ENCODE peak calls at places on chromosomes 6 and 20, in seven cellular contexts. One of them, this sample, is unnamed.

GRCh38 chr20:58706975-58707681 is 14.5 kb downstream of the NPEPL1 start:
- DNase-seq in brain microvascular endothelial cell: no peak
- DNase-seq in fibroblast of mammary gland: no peak
- DNase-seq in A549: no peak
- DNase-seq in CD4-positive, alpha-beta T cell: no peak
- DNase-seq in choroid plexus epithelial cell: no peak
- DNase-seq in tibial nerve: peak; percentile 6
- DNase-seq in this sample: no peak

GRCh38 chr20:39188264-39188765 is 226.2 kb downstream of the DHX35 start:
- DNase-seq in brain microvascular endothelial cell: no peak
- DNase-seq in fibroblast of mammary gland: no peak
- DNase-seq in A549: no peak
- DNase-seq in CD4-positive, alpha-beta T cell: no peak
- DNase-seq in choroid plexus epithelial cell: no peak
- DNase-seq in tibial nerve: no peak
- DNase-seq in this sample: no peak

GRCh38 chr6:137699036-137699683 is 167.9 kb upstream of the TNFAIP3 start:
- DNase-seq in brain microvascular endothelial cell: no peak
- DNase-seq in fibroblast of mammary gland: peak; percentile 45
- DNase-seq in A549: no peak
- DNase-seq in CD4-positive, alpha-beta T cell: no peak
- DNase-seq in choroid plexus epithelial cell: no peak
- DNase-seq in tibial nerve: no peak
- DNase-seq in this sample: no peak

GRCh38 chr6:81748946-81749345 is 3.5 kb downstream of the TENT5A start:
- DNase-seq in brain microvascular endothelial cell: no peak
- DNase-seq in fibroblast of mammary gland: peak; percentile 53
- DNase-seq in A549: no peak
- DNase-seq in CD4-positive, alpha-beta T cell: no peak
- DNase-seq in choroid plexus epithelial cell: no peak
- DNase-seq in tibial nerve: no peak
- DNase-seq in this sample: no peak

GRCh38 chr6:154474636-154475428 is 35.7 kb downstream of the CNKSR3 start:
- DNase-seq in brain microvascular endothelial cell: peak; percentile 76
- DNase-seq in fibroblast of mammary gland: peak; percentile 88
- DNase-seq in A549: no peak
- DNase-seq in CD4-positive, alpha-beta T cell: no peak
- DNase-seq in choroid plexus epithelial cell: peak; percentile 70
- DNase-seq in tibial nerve: no peak
- DNase-seq in this sample: peak; percentile 50

GRCh38 chr6:5335020-5335419 is 73.7 kb downstream of the FARS2 start:
- DNase-seq in brain microvascular endothelial cell: no peak
- DNase-seq in fibroblast of mammary gland: no peak
- DNase-seq in A549: no peak
- DNase-seq in CD4-positive, alpha-beta T cell: no peak
- DNase-seq in choroid plexus epithelial cell: no peak
- DNase-seq in tibial nerve: no peak
- DNase-seq in this sample: no peak

GRCh38 chr6:96450082-96450759 is 71.4 kb upstream of the UFL1 start:
- DNase-seq in brain microvascular endothelial cell: no peak
- DNase-seq in fibroblast of mammary gland: no peak
- DNase-seq in A549: no peak
- DNase-seq in CD4-positive, alpha-beta T cell: no peak
- DNase-seq in choroid plexus epithelial cell: no peak
- DNase-seq in tibial nerve: no peak
- DNase-seq in this sample: peak; percentile 17

GRCh38 chr6:104705095-104705707 is 154.5 kb downstream of the HACE1 start:
- DNase-seq in brain microvascular endothelial cell: peak; percentile 71
- DNase-seq in fibroblast of mammary gland: peak; percentile 16
- DNase-seq in A549: no peak
- DNase-seq in CD4-positive, alpha-beta T cell: no peak
- DNase-seq in choroid plexus epithelial cell: peak; percentile 89
- DNase-seq in tibial nerve: no peak
- DNase-seq in this sample: no peak

GRCh38 chr6:20454201-20454824 is 52.6 kb downstream of the E2F3 start:
- DNase-seq in brain microvascular endothelial cell: no peak
- DNase-seq in fibroblast of mammary gland: no peak
- DNase-seq in A549: no peak
- DNase-seq in CD4-positive, alpha-beta T cell: no peak
- DNase-seq in choroid plexus epithelial cell: no peak
- DNase-seq in tibial nerve: no peak
- DNase-seq in this sample: peak; percentile 10

GRCh38 chr20:50301712-50302111 is 111.1 kb downstream of the CEBPB start:
- DNase-seq in brain microvascular endothelial cell: no peak
- DNase-seq in fibroblast of mammary gland: no peak
- DNase-seq in A549: no peak
- DNase-seq in CD4-positive, alpha-beta T cell: no peak
- DNase-seq in choroid plexus epithelial cell: no peak
- DNase-seq in tibial nerve: no peak
- DNase-seq in this sample: no peak

GRCh38 chr6:119310486-119311036 is 39.0 kb downstream of the MAN1A1 start:
- DNase-seq in brain microvascular endothelial cell: peak; percentile 15
- DNase-seq in fibroblast of mammary gland: peak; percentile 41
- DNase-seq in A549: no peak
- DNase-seq in CD4-positive, alpha-beta T cell: no peak
- DNase-seq in choroid plexus epithelial cell: peak; percentile 64
- DNase-seq in tibial nerve: no peak
- DNase-seq in this sample: no peak

GRCh38 chr6:104887350-104887749 is 27.6 kb upstream of the HACE1 start:
- DNase-seq in brain microvascular endothelial cell: peak; percentile 9
- DNase-seq in fibroblast of mammary gland: peak; percentile 41
- DNase-seq in A549: no peak
- DNase-seq in CD4-positive, alpha-beta T cell: no peak
- DNase-seq in choroid plexus epithelial cell: peak; percentile 42
- DNase-seq in tibial nerve: no peak
- DNase-seq in this sample: peak; percentile 41

GRCh38 chr20:63568986-63569949 is 4.8 kb downstream of the HELZ2 start:
- DNase-seq in brain microvascular endothelial cell: no peak
- DNase-seq in fibroblast of mammary gland: no peak
- DNase-seq in A549: no peak
- DNase-seq in CD4-positive, alpha-beta T cell: peak; percentile 44
- DNase-seq in choroid plexus epithelial cell: no peak
- DNase-seq in tibial nerve: no peak
- DNase-seq in this sample: no peak

GRCh38 chr20:12166053-12166717 is 248.5 kb downstream of the BTBD3 start:
- DNase-seq in brain microvascular endothelial cell: peak; percentile 70
- DNase-seq in fibroblast of mammary gland: peak; percentile 99
- DNase-seq in A549: no peak
- DNase-seq in CD4-positive, alpha-beta T cell: no peak
- DNase-seq in choroid plexus epithelial cell: peak; percentile 92
- DNase-seq in tibial nerve: no peak
- DNase-seq in this sample: no peak

GRCh38 chr6:36947570-36948351 is 6.8 kb upstream of the PI16 start:
- DNase-seq in brain microvascular endothelial cell: no peak
- DNase-seq in fibroblast of mammary gland: no peak
- DNase-seq in A549: no peak
- DNase-seq in CD4-positive, alpha-beta T cell: no peak
- DNase-seq in choroid plexus epithelial cell: no peak
- DNase-seq in tibial nerve: no peak
- DNase-seq in this sample: no peak

GRCh38 chr6:8389034-8389818 is 46.1 kb downstream of the SLC35B3 start:
- DNase-seq in brain microvascular endothelial cell: no peak
- DNase-seq in fibroblast of mammary gland: no peak
- DNase-seq in A549: no peak
- DNase-seq in CD4-positive, alpha-beta T cell: no peak
- DNase-seq in choroid plexus epithelial cell: no peak
- DNase-seq in tibial nerve: no peak
- DNase-seq in this sample: no peak

GRCh38 chr6:111201764-111202163 is 114.5 kb downstream of the SLC16A10 start:
- DNase-seq in brain microvascular endothelial cell: no peak
- DNase-seq in fibroblast of mammary gland: no peak
- DNase-seq in A549: no peak
- DNase-seq in CD4-positive, alpha-beta T cell: no peak
- DNase-seq in choroid plexus epithelial cell: no peak
- DNase-seq in tibial nerve: no peak
- DNase-seq in this sample: no peak

GRCh38 chr20:51132286-51132810 is 109.4 kb upstream of the KCNG1 start:
- DNase-seq in brain microvascular endothelial cell: peak; percentile 22
- DNase-seq in fibroblast of mammary gland: peak; percentile 14
- DNase-seq in A549: no peak
- DNase-seq in CD4-positive, alpha-beta T cell: no peak
- DNase-seq in choroid plexus epithelial cell: peak; percentile 65
- DNase-seq in tibial nerve: no peak
- DNase-seq in this sample: no peak

GRCh38 chr6:137430954-137431353 is 63.2 kb downstream of the OLIG3 start:
- DNase-seq in brain microvascular endothelial cell: no peak
- DNase-seq in fibroblast of mammary gland: no peak
- DNase-seq in A549: no peak
- DNase-seq in CD4-positive, alpha-beta T cell: no peak
- DNase-seq in choroid plexus epithelial cell: no peak
- DNase-seq in tibial nerve: no peak
- DNase-seq in this sample: no peak

GRCh38 chr6:45075246-45075645 is 252.9 kb upstream of the RUNX2 start:
- DNase-seq in brain microvascular endothelial cell: peak; percentile 75
- DNase-seq in fibroblast of mammary gland: peak; percentile 99
- DNase-seq in A549: no peak
- DNase-seq in CD4-positive, alpha-beta T cell: no peak
- DNase-seq in choroid plexus epithelial cell: peak; percentile 97
- DNase-seq in tibial nerve: no peak
- DNase-seq in this sample: no peak

GRCh38 chr6:89939144-89939543 is 44.9 kb downstream of the GJA10 start:
- DNase-seq in brain microvascular endothelial cell: no peak
- DNase-seq in fibroblast of mammary gland: no peak
- DNase-seq in A549: no peak
- DNase-seq in CD4-positive, alpha-beta T cell: no peak
- DNase-seq in choroid plexus epithelial cell: no peak
- DNase-seq in tibial nerve: no peak
- DNase-seq in this sample: no peak

GRCh38 chr6:89941847-89942497 is 47.7 kb downstream of the GJA10 start:
- DNase-seq in brain microvascular endothelial cell: no peak
- DNase-seq in fibroblast of mammary gland: no peak
- DNase-seq in A549: no peak
- DNase-seq in CD4-positive, alpha-beta T cell: no peak
- DNase-seq in choroid plexus epithelial cell: no peak
- DNase-seq in tibial nerve: no peak
- DNase-seq in this sample: no peak

GRCh38 chr6:89941031-89941775 is 46.9 kb downstream of the GJA10 start:
- DNase-seq in brain microvascular endothelial cell: no peak
- DNase-seq in fibroblast of mammary gland: peak; percentile 28
- DNase-seq in A549: no peak
- DNase-seq in CD4-positive, alpha-beta T cell: no peak
- DNase-seq in choroid plexus epithelial cell: peak; percentile 42
- DNase-seq in tibial nerve: peak; percentile 29
- DNase-seq in this sample: peak; percentile 78

GRCh38 chr6:89942601-89943000 is 48.3 kb downstream of the GJA10 start:
- DNase-seq in brain microvascular endothelial cell: no peak
- DNase-seq in fibroblast of mammary gland: no peak
- DNase-seq in A549: no peak
- DNase-seq in CD4-positive, alpha-beta T cell: no peak
- DNase-seq in choroid plexus epithelial cell: no peak
- DNase-seq in tibial nerve: no peak
- DNase-seq in this sample: no peak

GRCh38 chr6:89940225-89941027 is 46.2 kb downstream of the GJA10 start:
- DNase-seq in brain microvascular endothelial cell: peak; percentile 79
- DNase-seq in fibroblast of mammary gland: peak; percentile 89
- DNase-seq in A549: peak; percentile 70
- DNase-seq in CD4-positive, alpha-beta T cell: peak; percentile 64
- DNase-seq in choroid plexus epithelial cell: peak; percentile 94
- DNase-seq in tibial nerve: peak; percentile 57
- DNase-seq in this sample: peak; percentile 64
- TF ChIP-seq CTCF in brain microvascular endothelial cell: peak; percentile 84
- TF ChIP-seq CTCF in fibroblast of mammary gland: peak; percentile 82
- TF ChIP-seq CTCF in A549: peak; percentile 75
- TF ChIP-seq CTCF in CD4-positive, alpha-beta T cell: peak; percentile 89
- TF ChIP-seq CTCF in choroid plexus epithelial cell: peak; percentile 88
- TF ChIP-seq CTCF in tibial nerve: peak; percentile 72
- TF ChIP-seq CTCF in this sample: peak; percentile 61

GRCh38 chr6:15623282-15624116 is 39.3 kb downstream of the DTNBP1 start:
- DNase-seq in brain microvascular endothelial cell: no peak
- DNase-seq in fibroblast of mammary gland: peak; percentile 47
- DNase-seq in A549: peak; percentile 3
- DNase-seq in CD4-positive, alpha-beta T cell: no peak
- DNase-seq in choroid plexus epithelial cell: peak; percentile 52
- DNase-seq in tibial nerve: no peak
- DNase-seq in this sample: no peak
- TF ChIP-seq CTCF in brain microvascular endothelial cell: peak; percentile 3
- TF ChIP-seq CTCF in fibroblast of mammary gland: peak; percentile 51
- TF ChIP-seq CTCF in A549: peak; percentile 56
- TF ChIP-seq CTCF in CD4-positive, alpha-beta T cell: peak; percentile 68
- TF ChIP-seq CTCF in choroid plexus epithelial cell: peak; percentile 46
- TF ChIP-seq CTCF in tibial nerve: peak; percentile 65
- TF ChIP-seq CTCF in this sample: no peak

GRCh38 chr6:56891754-56892153 is 63.2 kb upstream of the BEND6 start:
- DNase-seq in brain microvascular endothelial cell: no peak
- DNase-seq in fibroblast of mammary gland: peak; percentile 49
- DNase-seq in A549: no peak
- DNase-seq in CD4-positive, alpha-beta T cell: no peak
- DNase-seq in choroid plexus epithelial cell: no peak
- DNase-seq in tibial nerve: no peak
- DNase-seq in this sample: no peak
- TF ChIP-seq CTCF in brain microvascular endothelial cell: no peak
- TF ChIP-seq CTCF in fibroblast of mammary gland: peak; percentile 4
- TF ChIP-seq CTCF in A549: no peak
- TF ChIP-seq CTCF in CD4-positive, alpha-beta T cell: no peak
- TF ChIP-seq CTCF in choroid plexus epithelial cell: no peak
- TF ChIP-seq CTCF in tibial nerve: no peak
- TF ChIP-seq CTCF in this sample: peak; percentile 25

GRCh38 chr20:38004416-38004815 is 28.8 kb downstream of the TTI1 start:
- DNase-seq in brain microvascular endothelial cell: no peak
- DNase-seq in fibroblast of mammary gland: no peak
- DNase-seq in A549: no peak
- DNase-seq in CD4-positive, alpha-beta T cell: no peak
- DNase-seq in choroid plexus epithelial cell: no peak
- DNase-seq in tibial nerve: no peak
- DNase-seq in this sample: no peak
- TF ChIP-seq CTCF in brain microvascular endothelial cell: no peak
- TF ChIP-seq CTCF in fibroblast of mammary gland: no peak
- TF ChIP-seq CTCF in A549: no peak
- TF ChIP-seq CTCF in CD4-positive, alpha-beta T cell: no peak
- TF ChIP-seq CTCF in choroid plexus epithelial cell: no peak
- TF ChIP-seq CTCF in tibial nerve: no peak
- TF ChIP-seq CTCF in this sample: no peak

DNA sequence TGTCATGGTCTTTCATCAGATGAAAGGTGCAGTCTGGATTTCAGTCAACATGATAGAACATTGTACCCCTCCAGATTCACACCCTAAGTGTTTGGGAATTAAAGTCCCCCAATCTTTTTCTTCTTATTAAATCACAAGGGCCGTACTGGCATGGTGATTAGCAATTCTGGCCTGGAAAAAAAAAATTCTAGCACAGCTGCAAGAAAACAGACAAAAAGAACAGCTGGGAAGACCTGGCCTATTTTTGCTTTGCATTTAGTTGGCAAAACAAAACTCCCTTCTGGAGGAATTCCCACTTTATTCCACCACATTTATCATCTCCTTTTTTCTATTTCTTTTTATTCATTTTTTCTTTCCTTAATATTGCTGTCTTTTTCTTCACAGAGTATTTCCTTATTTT is 39.8 kb upstream of the AKAP12 start:
- DNase-seq in brain microvascular endothelial cell: no peak
- DNase-seq in fibroblast of mammary gland: no peak
- DNase-seq in A549: no peak
- DNase-seq in CD4-positive, alpha-beta T cell: no peak
- DNase-seq in choroid plexus epithelial cell: no peak
- DNase-seq in tibial nerve: no peak
- DNase-seq in this sample: no peak
- TF ChIP-seq CTCF in brain microvascular endothelial cell: no peak
- TF ChIP-seq CTCF in fibroblast of mammary gland: no peak
- TF ChIP-seq CTCF in A549: no peak
- TF ChIP-seq CTCF in CD4-positive, alpha-beta T cell: no peak
- TF ChIP-seq CTCF in choroid plexus epithelial cell: no peak
- TF ChIP-seq CTCF in tibial nerve: no peak
- TF ChIP-seq CTCF in this sample: no peak

This sample was measured in LNCaP clone FGC.